ENCODE peak calls at places on chromosomes 13 and 19, in seven cellular contexts. Q, P, S, B, K, U and F are unnamed samples. For H3K9me3, the result is how much of the 10 kb centered on the place peaks cover.

GRCh38 chr19:1989513-1990229 is 25.8 kb downstream of the BTBD2 start:
- DNase-seq in P (no peak), B (no peak), U (no peak), K (no peak), S (no peak), Q (no peak), F (no peak)

GRCh38 chr13:48349525-48349924 is 46.0 kb downstream of the RB1 start:
- DNase-seq in U (no peak), P (no peak), Q (no peak), B (no peak), S (no peak), K (no peak), F (no peak)

GRCh38 chr19:10694706-10695105 is 6.5 kb upstream of the QTRT1 start:
- DNase-seq in K (no peak), P (no peak), U (no peak), B (no peak), Q (no peak), S (no peak), F (no peak)

GRCh38 chr19:34151439-34151838 is 20.9 kb upstream of the LSM14A start:
- DNase-seq in Q (no peak), S (no peak), U (no peak), B (no peak), K (no peak), P (no peak), F (no peak)

GRCh38 chr19:9885077-9885552 is 50.0 kb downstream of the PIN1 start:
- DNase-seq in U (peak), S (no peak), K (peak), P (no peak), Q (peak), B (peak), F (no peak)

GRCh38 chr13:113486698-113487097 is 3.8 kb downstream of the DCUN1D2 start:
- DNase-seq in B (no peak), Q (no peak), K (no peak), U (no peak), P (no peak), S (no peak), F (no peak)

GRCh38 chr19:29672933-29673336 is 7.7 kb downstream of the PLEKHF1 start:
- DNase-seq in P (no peak), Q (no peak), U (no peak), K (no peak), B (no peak), S (no peak), F (no peak)

GRCh38 chr13:37026778-37027177 is 26.2 kb downstream of the EXOSC8 start:
- DNase-seq in K (peak), Q (no peak), B (no peak), P (no peak), U (no peak), S (no peak), F (no peak)

GRCh38 chr19:34733266-34733825 is 697 bp upstream of the ZNF181 start:
- DNase-seq in Q (no peak), K (no peak), S (no peak), P (no peak), B (no peak), U (peak), F (no peak)

GRCh38 chr19:44653977-44654784 is 10.5 kb downstream of the PVR start:
- DNase-seq in S (peak), P (peak), U (peak), B (peak), Q (peak), K (peak), F (no peak)

GRCh38 chr19:28556371-28556770 is 656.6 kb downstream of the UQCRFS1 start:
- DNase-seq in K (no peak), B (no peak), S (no peak), P (no peak), U (no peak), Q (no peak), F (no peak)

GRCh38 chr13:66803013-66803739 is 427.0 kb downstream of the PCDH9 start:
- DNase-seq in B (no peak), K (no peak), U (no peak), P (no peak), S (no peak), Q (no peak), F (no peak)

GRCh38 chr19:30781519-30781918 is 409.3 kb downstream of the ZNF536 start:
- DNase-seq in U (peak), Q (no peak), K (no peak), B (no peak), S (no peak), P (no peak), F (peak)

GRCh38 chr13:83780201-83780600 is 102.1 kb downstream of the SLITRK1 start:
- DNase-seq in K (peak), P (peak), B (peak), U (peak), Q (peak), S (peak), F (no peak)

GRCh38 chr13:94160875-94161274 is 318.6 kb downstream of the DCT start:
- DNase-seq in P (no peak), S (no peak), U (no peak), K (peak), B (no peak), Q (no peak), F (no peak)

GRCh38 chr13:23723463-23723862 is 153.3 kb downstream of the TNFRSF19 start:
- DNase-seq in P (no peak), U (no peak), B (peak), K (peak), Q (peak), S (no peak), F (peak)

GRCh38 chr13:111203742-111204386 is 88.8 kb downstream of the ARHGEF7 start:
- DNase-seq in Q (no peak), S (no peak), K (no peak), U (no peak), P (no peak), B (no peak), F (no peak)

GRCh38 chr13:111201304-111201940 is 86.3 kb downstream of the ARHGEF7 start:
- DNase-seq in K (no peak), Q (no peak), B (no peak), U (no peak), P (no peak), S (no peak), F (no peak)

GRCh38 chr13:111202149-111202548 is 87.0 kb downstream of the ARHGEF7 start:
- DNase-seq in K (no peak), P (no peak), B (no peak), S (no peak), Q (no peak), U (no peak), F (no peak)

GRCh38 chr13:111204438-111205177 is 89.5 kb downstream of the ARHGEF7 start:
- DNase-seq in K (no peak), S (peak), P (no peak), Q (peak), U (peak), B (peak), F (peak)

DNA sequence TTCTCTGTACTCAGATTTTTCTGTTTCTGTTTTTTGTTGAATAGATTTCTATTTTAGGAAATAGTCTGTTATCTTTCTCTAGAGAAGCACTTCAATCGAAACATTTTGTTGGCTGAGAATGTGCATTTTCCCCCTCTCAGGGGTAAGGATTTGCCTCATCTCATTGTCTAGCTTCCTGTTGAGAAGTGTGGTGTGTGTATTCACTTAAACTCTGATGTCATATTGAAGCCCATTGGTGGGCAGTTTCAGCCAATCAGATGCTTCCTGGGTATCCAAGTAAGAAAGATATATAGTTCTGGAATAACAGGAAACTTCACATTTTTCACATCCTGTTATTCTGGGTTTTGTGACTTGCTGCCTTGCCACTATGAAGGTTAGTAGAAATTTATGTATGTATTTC is 87.6 kb downstream of the ARHGEF7 start:
- DNase-seq in S (no peak), Q (peak), B (peak), K (peak), P (peak), U (peak), F (peak)
- H3K27ac ChIP-seq in S (no peak), Q (peak), B (no peak), K (no peak), P (peak), U (peak), F (peak)

GRCh38 chr19:56927294-56927693 is 86.8 kb upstream of the PEG3 start:
- DNase-seq in K (no peak), S (no peak), Q (no peak), P (no peak), B (no peak), U (no peak), F (no peak)
- H3K9me3 ChIP-seq in K (under half), S (under half), Q (under half), P (under half), B (under half), U (under half), F (under half)

DNA sequence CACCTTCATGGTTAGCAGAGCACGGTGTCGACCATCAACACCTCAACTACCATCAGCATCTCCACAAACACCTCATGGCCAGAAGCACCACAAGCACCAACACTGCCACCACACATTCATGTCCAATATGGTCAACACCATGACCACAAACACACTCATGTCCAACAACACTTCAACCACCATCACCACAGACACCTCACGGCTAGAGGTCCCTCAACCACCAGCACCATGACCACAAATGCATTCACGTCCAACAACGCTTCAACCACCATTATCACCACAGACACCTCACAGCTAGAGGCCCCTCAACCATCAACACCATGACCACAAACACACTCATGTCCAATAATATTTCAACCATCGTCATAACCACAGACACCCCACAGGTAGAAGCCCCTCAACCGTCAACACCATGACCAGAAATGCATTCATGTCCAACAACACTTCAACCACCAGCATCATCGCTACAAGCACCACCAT is 10.2 kb downstream of the TRAPPC5 start:
- DNase-seq in B (no peak), Q (no peak), S (no peak), U (no peak), K (no peak), P (no peak), F (no peak)
- TF ChIP-seq EZH2 in B (no peak), Q (no peak), S (no peak), U (no peak), K (no peak), P (no peak), F (no peak)

GRCh38 chr19:39385629-39386411 is 5.1 kb downstream of the PAF1 start:
- DNase-seq in K (no peak), U (no peak), S (no peak), P (no peak), Q (no peak), B (no peak), F (no peak)

GRCh38 chr19:39381910-39382611 is 8.8 kb downstream of the PAF1 start:
- DNase-seq in B (no peak), U (no peak), K (no peak), P (no peak), Q (no peak), S (peak), F (no peak)

GRCh38 chr19:39380521-39381502 is 10.1 kb downstream of the PAF1 start:
- DNase-seq in P (no peak), U (no peak), B (no peak), Q (no peak), S (no peak), K (no peak), F (no peak)

GRCh38 chr19:39384839-39385568 is 5.9 kb downstream of the PAF1 start:
- DNase-seq in B (no peak), P (no peak), U (no peak), S (no peak), K (no peak), Q (no peak), F (no peak)

GRCh38 chr19:39382991-39383828 is 7.7 kb downstream of the PAF1 start:
- DNase-seq in S (no peak), U (no peak), Q (no peak), B (no peak), P (no peak), K (no peak), F (no peak)
- H3K27ac ChIP-seq in S (no peak), U (no peak), Q (no peak), B (no peak), P (no peak), K (no peak), F (no peak)

GRCh38 chr19:15911599-15912237 is 13.8 kb upstream of the CYP4F2 start:
- DNase-seq in P (no peak), S (no peak), K (no peak), U (no peak), B (no peak), Q (no peak), F (no peak)
- H3K9me3 ChIP-seq in P (under half), S (under half), K (under half), U (under half), B (under half), Q (under half), F (under half)

DNA sequence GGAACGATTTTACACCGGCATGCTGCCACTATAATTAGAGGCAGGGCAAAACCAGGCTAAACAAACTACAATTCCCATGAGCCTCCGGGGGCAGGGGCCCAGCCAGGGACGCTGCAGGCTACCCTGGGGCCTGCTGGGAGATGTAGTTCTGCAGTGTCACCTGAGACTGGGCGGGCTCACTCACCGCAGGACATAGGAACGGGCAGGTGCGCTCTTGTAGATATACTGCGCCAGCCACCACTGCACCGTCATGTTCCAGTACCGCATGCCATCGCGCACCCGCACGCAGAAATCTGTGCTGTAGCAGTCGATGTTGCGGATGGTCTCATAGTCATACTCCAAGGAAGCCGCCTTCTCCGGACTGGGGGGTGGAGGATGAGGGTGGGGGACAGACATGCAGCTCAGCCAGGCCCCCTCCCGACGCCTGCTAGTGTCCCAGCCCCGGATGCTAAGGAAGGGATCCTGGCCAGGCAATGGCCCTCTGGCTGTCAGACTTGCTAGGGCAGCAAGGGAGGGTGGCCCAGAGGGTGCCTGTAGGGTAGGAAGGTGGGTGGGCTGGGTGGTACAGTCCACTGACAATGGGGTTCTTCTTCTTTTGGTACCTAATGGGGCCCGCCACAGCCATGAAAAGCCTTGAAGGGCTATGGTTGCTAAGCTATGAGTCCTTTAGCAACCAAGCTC is 5.8 kb upstream of the TMC4 start:
- DNase-seq in U (no peak), S (no peak), B (no peak), Q (no peak), K (peak), P (no peak), F (no peak)
- TF ChIP-seq EZH2 in U (no peak), S (no peak), B (no peak), Q (no peak), K (no peak), P (no peak), F (no peak)

GRCh38 chr19:17491287-17491686 is 20.2 kb upstream of the PGLS start:
- DNase-seq in S (no peak), P (no peak), B (no peak), Q (no peak), K (no peak), U (no peak), F (no peak)
- H3K27ac ChIP-seq in S (no peak), P (no peak), B (no peak), Q (no peak), K (no peak), U (no peak), F (no peak)